ENCODE peak calls at places on chromosomes 11 and 22, in ten cellular contexts. One of them, this sample, is unnamed. For H3K4me1, H3K27me3 and H3K36me3, the result is how much of the 10 kb centered on the place peaks cover.

GRCh38 chr11:46291441-46292143 is 14.1 kb downstream of the CREB3L1 start:
- DNase-seq in colonic mucosa: no peak
- DNase-seq in left ventricle myocardium inferior: no peak
- DNase-seq in HCT116: no peak
- DNase-seq in adrenal gland: peak
- DNase-seq in fibroblast of lung: peak
- DNase-seq in naive thymus-derived CD4-positive, alpha-beta T cell: no peak
- DNase-seq in thoracic aorta: no peak
- DNase-seq in psoas muscle: peak
- DNase-seq in IMR-90: peak
- DNase-seq in this sample: no peak

GRCh38 chr22:35567794-35568193 is 27.2 kb downstream of the RASD2 start:
- DNase-seq in psoas muscle: no peak
- DNase-seq in thoracic aorta: no peak
- DNase-seq in naive thymus-derived CD4-positive, alpha-beta T cell: no peak
- DNase-seq in adrenal gland: no peak
- DNase-seq in HCT116: no peak
- DNase-seq in IMR-90: no peak
- DNase-seq in fibroblast of lung: no peak
- DNase-seq in colonic mucosa: no peak
- DNase-seq in left ventricle myocardium inferior: peak
- DNase-seq in this sample: no peak

GRCh38 chr22:22705328-22706100 is 61.1 kb downstream of the GGTLC2 start:
- DNase-seq in colonic mucosa: no peak
- DNase-seq in adrenal gland: no peak
- DNase-seq in naive thymus-derived CD4-positive, alpha-beta T cell: no peak
- DNase-seq in psoas muscle: no peak
- DNase-seq in left ventricle myocardium inferior: no peak
- DNase-seq in thoracic aorta: no peak
- DNase-seq in fibroblast of lung: no peak
- DNase-seq in IMR-90: no peak
- DNase-seq in HCT116: no peak
- DNase-seq in this sample: no peak

GRCh38 chr11:72773291-72773690 is 20.6 kb downstream of the STARD10 start:
- DNase-seq in left ventricle myocardium inferior: peak
- DNase-seq in HCT116: no peak
- DNase-seq in adrenal gland: peak
- DNase-seq in naive thymus-derived CD4-positive, alpha-beta T cell: no peak
- DNase-seq in fibroblast of lung: peak
- DNase-seq in IMR-90: peak
- DNase-seq in psoas muscle: peak
- DNase-seq in colonic mucosa: no peak
- DNase-seq in thoracic aorta: no peak
- DNase-seq in this sample: no peak

GRCh38 chr11:67417425-67417824 is 1.9 kb downstream of the CARNS1 start:
- DNase-seq in left ventricle myocardium inferior: no peak
- DNase-seq in adrenal gland: no peak
- DNase-seq in naive thymus-derived CD4-positive, alpha-beta T cell: no peak
- DNase-seq in psoas muscle: no peak
- DNase-seq in fibroblast of lung: no peak
- DNase-seq in HCT116: no peak
- DNase-seq in IMR-90: no peak
- DNase-seq in colonic mucosa: no peak
- DNase-seq in thoracic aorta: no peak
- DNase-seq in this sample: no peak

GRCh38 chr22:33851240-33851639 is 69.0 kb downstream of the LARGE1 start:
- DNase-seq in left ventricle myocardium inferior: no peak
- DNase-seq in HCT116: no peak
- DNase-seq in colonic mucosa: no peak
- DNase-seq in adrenal gland: no peak
- DNase-seq in IMR-90: peak
- DNase-seq in fibroblast of lung: no peak
- DNase-seq in psoas muscle: no peak
- DNase-seq in thoracic aorta: no peak
- DNase-seq in naive thymus-derived CD4-positive, alpha-beta T cell: no peak
- DNase-seq in this sample: peak

GRCh38 chr11:122146475-122146874 is 30.5 kb upstream of the BLID start:
- DNase-seq in adrenal gland: no peak
- DNase-seq in psoas muscle: no peak
- DNase-seq in HCT116: peak
- DNase-seq in thoracic aorta: no peak
- DNase-seq in naive thymus-derived CD4-positive, alpha-beta T cell: no peak
- DNase-seq in IMR-90: peak
- DNase-seq in left ventricle myocardium inferior: no peak
- DNase-seq in fibroblast of lung: no peak
- DNase-seq in colonic mucosa: no peak
- DNase-seq in this sample: no peak

GRCh38 chr11:64234840-64235379 is 526 bp downstream of the VEGFB start:
- DNase-seq in psoas muscle: peak
- DNase-seq in adrenal gland: peak
- DNase-seq in IMR-90: no peak
- DNase-seq in HCT116: no peak
- DNase-seq in thoracic aorta: no peak
- DNase-seq in naive thymus-derived CD4-positive, alpha-beta T cell: peak
- DNase-seq in colonic mucosa: peak
- DNase-seq in fibroblast of lung: no peak
- DNase-seq in left ventricle myocardium inferior: peak
- DNase-seq in this sample: peak

GRCh38 chr11:75524576-75525432 is 937 bp downstream of the GDPD5 start:
- DNase-seq in colonic mucosa: no peak
- DNase-seq in IMR-90: peak
- DNase-seq in psoas muscle: peak
- DNase-seq in HCT116: no peak
- DNase-seq in naive thymus-derived CD4-positive, alpha-beta T cell: no peak
- DNase-seq in fibroblast of lung: no peak
- DNase-seq in left ventricle myocardium inferior: no peak
- DNase-seq in adrenal gland: no peak
- DNase-seq in thoracic aorta: no peak
- DNase-seq in this sample: no peak

GRCh38 chr22:26674211-26675190 is 17.1 kb downstream of the MIAT start:
- DNase-seq in psoas muscle: no peak
- DNase-seq in HCT116: no peak
- DNase-seq in fibroblast of lung: no peak
- DNase-seq in thoracic aorta: no peak
- DNase-seq in adrenal gland: no peak
- DNase-seq in naive thymus-derived CD4-positive, alpha-beta T cell: no peak
- DNase-seq in IMR-90: no peak
- DNase-seq in left ventricle myocardium inferior: no peak
- DNase-seq in colonic mucosa: no peak
- DNase-seq in this sample: peak

GRCh38 chr11:24747275-24748251 is 250.7 kb downstream of the LUZP2 start:
- DNase-seq in fibroblast of lung: no peak
- DNase-seq in HCT116: no peak
- DNase-seq in adrenal gland: no peak
- DNase-seq in psoas muscle: no peak
- DNase-seq in colonic mucosa: no peak
- DNase-seq in thoracic aorta: no peak
- DNase-seq in naive thymus-derived CD4-positive, alpha-beta T cell: no peak
- DNase-seq in left ventricle myocardium inferior: no peak
- DNase-seq in IMR-90: no peak
- DNase-seq in this sample: no peak

GRCh38 chr22:20782601-20783299 is 8.8 kb downstream of the SERPIND1 start:
- DNase-seq in colonic mucosa: no peak
- DNase-seq in IMR-90: no peak
- DNase-seq in fibroblast of lung: no peak
- DNase-seq in thoracic aorta: no peak
- DNase-seq in psoas muscle: no peak
- DNase-seq in left ventricle myocardium inferior: no peak
- DNase-seq in adrenal gland: no peak
- DNase-seq in naive thymus-derived CD4-positive, alpha-beta T cell: no peak
- DNase-seq in HCT116: no peak
- DNase-seq in this sample: no peak

DNA sequence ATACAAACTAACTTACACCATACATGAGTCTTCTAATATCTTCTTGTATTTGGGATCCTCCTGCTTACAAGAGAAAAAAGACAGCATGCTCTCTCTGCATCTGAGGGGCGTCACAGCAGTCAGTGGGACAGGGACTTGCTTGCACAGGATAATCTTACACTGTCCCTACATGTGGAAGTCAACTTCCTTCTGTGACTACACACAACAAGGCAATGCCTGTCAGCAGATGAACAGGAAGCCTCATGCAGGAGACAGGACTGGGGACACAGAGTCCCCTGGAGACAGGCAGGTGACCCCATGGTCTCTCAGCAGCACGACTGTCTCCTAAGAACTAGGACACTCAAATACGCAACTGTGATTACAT is 54.8 kb downstream of the PACSIN2 start:
- DNase-seq in left ventricle myocardium inferior: no peak
- DNase-seq in psoas muscle: no peak
- DNase-seq in IMR-90: peak
- DNase-seq in naive thymus-derived CD4-positive, alpha-beta T cell: no peak
- DNase-seq in HCT116: no peak
- DNase-seq in colonic mucosa: no peak
- DNase-seq in adrenal gland: no peak
- DNase-seq in fibroblast of lung: no peak
- DNase-seq in thoracic aorta: no peak
- DNase-seq in this sample: no peak
- H3K4me1 ChIP-seq in left ventricle myocardium inferior: half or more
- H3K4me1 ChIP-seq in psoas muscle: under half
- H3K4me1 ChIP-seq in IMR-90: under half
- H3K4me1 ChIP-seq in naive thymus-derived CD4-positive, alpha-beta T cell: under half
- H3K4me1 ChIP-seq in HCT116: half or more
- H3K4me1 ChIP-seq in colonic mucosa: under half
- H3K4me1 ChIP-seq in adrenal gland: half or more
- H3K4me1 ChIP-seq in fibroblast of lung: under half
- H3K4me1 ChIP-seq in thoracic aorta: half or more
- H3K4me1 ChIP-seq in this sample: under half

DNA sequence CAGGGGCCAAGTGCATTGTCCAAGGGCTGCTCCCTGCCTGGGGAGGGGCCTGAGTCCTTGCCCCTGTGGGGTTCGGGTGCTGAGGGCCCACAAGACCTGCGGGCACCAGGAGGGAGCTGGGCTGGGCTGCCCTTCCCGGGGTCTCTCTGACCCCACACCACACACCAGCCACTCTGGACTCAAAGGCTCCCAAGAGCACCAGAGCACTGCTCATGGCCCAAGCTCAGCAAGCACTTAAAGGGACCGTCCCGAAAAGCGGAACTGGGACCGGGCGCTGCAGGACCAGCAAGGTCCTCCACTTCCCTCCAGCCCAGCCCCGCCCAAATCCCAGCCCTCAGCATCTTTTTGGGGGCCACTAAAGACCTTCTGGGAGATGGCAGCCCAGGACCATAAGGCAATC is 5.3 kb downstream of the LSP1 start:
- DNase-seq in HCT116: no peak
- DNase-seq in colonic mucosa: no peak
- DNase-seq in adrenal gland: no peak
- DNase-seq in psoas muscle: peak
- DNase-seq in IMR-90: no peak
- DNase-seq in naive thymus-derived CD4-positive, alpha-beta T cell: no peak
- DNase-seq in thoracic aorta: no peak
- DNase-seq in left ventricle myocardium inferior: no peak
- DNase-seq in fibroblast of lung: no peak
- DNase-seq in this sample: no peak
- H3K27me3 ChIP-seq in HCT116: under half
- H3K27me3 ChIP-seq in colonic mucosa: under half
- H3K27me3 ChIP-seq in adrenal gland: under half
- H3K27me3 ChIP-seq in psoas muscle: under half
- H3K27me3 ChIP-seq in IMR-90: under half
- H3K27me3 ChIP-seq in naive thymus-derived CD4-positive, alpha-beta T cell: under half
- H3K27me3 ChIP-seq in thoracic aorta: under half
- H3K27me3 ChIP-seq in left ventricle myocardium inferior: under half
- H3K27me3 ChIP-seq in fibroblast of lung: under half
- H3K27me3 ChIP-seq in this sample: under half

GRCh38 chr11:36452987-36453386 is 57.1 kb downstream of the TRAF6 start:
- DNase-seq in adrenal gland: no peak
- DNase-seq in IMR-90: no peak
- DNase-seq in colonic mucosa: no peak
- DNase-seq in psoas muscle: no peak
- DNase-seq in left ventricle myocardium inferior: no peak
- DNase-seq in HCT116: no peak
- DNase-seq in fibroblast of lung: no peak
- DNase-seq in naive thymus-derived CD4-positive, alpha-beta T cell: no peak
- DNase-seq in thoracic aorta: no peak
- DNase-seq in this sample: peak
- H3K36me3 ChIP-seq in adrenal gland: under half
- H3K36me3 ChIP-seq in IMR-90: under half
- H3K36me3 ChIP-seq in colonic mucosa: under half
- H3K36me3 ChIP-seq in psoas muscle: under half
- H3K36me3 ChIP-seq in left ventricle myocardium inferior: under half
- H3K36me3 ChIP-seq in HCT116: under half
- H3K36me3 ChIP-seq in fibroblast of lung: under half
- H3K36me3 ChIP-seq in naive thymus-derived CD4-positive, alpha-beta T cell: under half
- H3K36me3 ChIP-seq in thoracic aorta: under half
- H3K36me3 ChIP-seq in this sample: under half

GRCh38 chr22:47055073-47055355 is 292.6 kb downstream of the TBC1D22A start:
- DNase-seq in psoas muscle: no peak
- DNase-seq in naive thymus-derived CD4-positive, alpha-beta T cell: no peak
- DNase-seq in adrenal gland: no peak
- DNase-seq in colonic mucosa: no peak
- DNase-seq in IMR-90: no peak
- DNase-seq in HCT116: no peak
- DNase-seq in fibroblast of lung: no peak
- DNase-seq in left ventricle myocardium inferior: no peak
- DNase-seq in thoracic aorta: no peak
- DNase-seq in this sample: no peak

GRCh38 chr22:47056776-47057470 is 294.5 kb downstream of the TBC1D22A start:
- DNase-seq in IMR-90: no peak
- DNase-seq in fibroblast of lung: no peak
- DNase-seq in HCT116: no peak
- DNase-seq in adrenal gland: no peak
- DNase-seq in left ventricle myocardium inferior: no peak
- DNase-seq in naive thymus-derived CD4-positive, alpha-beta T cell: no peak
- DNase-seq in thoracic aorta: no peak
- DNase-seq in colonic mucosa: no peak
- DNase-seq in psoas muscle: no peak
- DNase-seq in this sample: no peak

GRCh38 chr22:47055921-47056320 is 293.5 kb downstream of the TBC1D22A start:
- DNase-seq in IMR-90: no peak
- DNase-seq in psoas muscle: peak
- DNase-seq in colonic mucosa: no peak
- DNase-seq in fibroblast of lung: no peak
- DNase-seq in left ventricle myocardium inferior: no peak
- DNase-seq in HCT116: no peak
- DNase-seq in naive thymus-derived CD4-positive, alpha-beta T cell: no peak
- DNase-seq in thoracic aorta: no peak
- DNase-seq in adrenal gland: no peak
- DNase-seq in this sample: no peak

GRCh38 chr22:47055461-47055860 is 293.0 kb downstream of the TBC1D22A start:
- DNase-seq in HCT116: no peak
- DNase-seq in left ventricle myocardium inferior: no peak
- DNase-seq in naive thymus-derived CD4-positive, alpha-beta T cell: no peak
- DNase-seq in colonic mucosa: no peak
- DNase-seq in thoracic aorta: no peak
- DNase-seq in IMR-90: no peak
- DNase-seq in adrenal gland: no peak
- DNase-seq in psoas muscle: peak
- DNase-seq in fibroblast of lung: no peak
- DNase-seq in this sample: no peak

DNA sequence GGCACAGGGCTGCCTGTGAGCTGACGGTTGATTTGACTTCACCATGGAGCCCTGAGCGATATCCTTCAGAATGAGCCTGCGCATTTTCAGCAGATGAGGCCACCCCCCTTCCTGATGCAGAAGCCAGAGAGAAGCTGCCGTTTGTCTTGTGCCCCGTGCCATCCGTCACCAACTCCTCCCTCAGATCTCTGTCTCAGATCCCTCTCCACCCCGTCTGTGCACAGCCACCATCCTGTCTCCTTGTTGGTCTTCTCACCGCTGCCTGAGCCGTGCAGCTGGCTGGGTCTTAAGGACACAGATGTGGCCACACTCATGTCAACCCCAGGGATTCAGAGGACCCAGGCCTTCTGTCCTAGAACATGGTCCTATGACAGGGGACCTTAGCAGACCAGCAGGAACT is 293.9 kb downstream of the TBC1D22A start:
- DNase-seq in psoas muscle: no peak
- DNase-seq in naive thymus-derived CD4-positive, alpha-beta T cell: no peak
- DNase-seq in colonic mucosa: no peak
- DNase-seq in HCT116: no peak
- DNase-seq in adrenal gland: no peak
- DNase-seq in fibroblast of lung: no peak
- DNase-seq in thoracic aorta: no peak
- DNase-seq in IMR-90: no peak
- DNase-seq in left ventricle myocardium inferior: no peak
- DNase-seq in this sample: no peak
- H3K4me1 ChIP-seq in psoas muscle: under half
- H3K4me1 ChIP-seq in naive thymus-derived CD4-positive, alpha-beta T cell: under half
- H3K4me1 ChIP-seq in colonic mucosa: under half
- H3K4me1 ChIP-seq in HCT116: under half
- H3K4me1 ChIP-seq in adrenal gland: under half
- H3K4me1 ChIP-seq in fibroblast of lung: under half
- H3K4me1 ChIP-seq in thoracic aorta: under half
- H3K4me1 ChIP-seq in IMR-90: under half
- H3K4me1 ChIP-seq in left ventricle myocardium inferior: under half
- H3K4me1 ChIP-seq in this sample: under half

This sample was measured in small intestine.